ENCODE peak calls at places on chromosomes 3 and 15, in six cellular contexts. L, Z, O, H, X and A are unnamed samples.

GRCh38 chr3:46662771-46663551 is 30.5 kb downstream of the ALS2CL start:
- DNase-seq in L (peak; percentile 36), Z (no peak), O (no peak), H (no peak), X (peak; percentile 85), A (peak; percentile 39)

GRCh38 chr15:25059698-25060471 is 105.1 kb downstream of the SNRPN start:
- DNase-seq in L (no peak), Z (no peak), O (no peak), H (no peak), X (no peak), A (no peak)

GRCh38 chr3:11155341-11156025 is 1.2 kb downstream of the HRH1 start:
- DNase-seq in L (peak; percentile 70), Z (peak; percentile 85), O (peak; percentile 78), H (peak; percentile 74), X (peak; percentile 79), A (peak; percentile 53)

GRCh38 chr15:70358011-70358819 is 260.5 kb upstream of the TLE3 start:
- DNase-seq in L (no peak), Z (no peak), O (no peak), H (no peak), X (no peak), A (no peak)

GRCh38 chr15:90219421-90220141 is 14.2 kb downstream of the CIB1 start:
- DNase-seq in L (no peak), Z (no peak), O (no peak), H (no peak), X (peak; percentile 73), A (no peak)

GRCh38 chr3:154137036-154137435 is 15.8 kb downstream of the ARHGEF26 start:
- DNase-seq in L (no peak), Z (no peak), O (no peak), H (no peak), X (no peak), A (no peak)

GRCh38 chr3:162487138-162487537 is 990.5 kb downstream of the OTOL1 start:
- DNase-seq in L (no peak), Z (peak; percentile 28), O (no peak), H (no peak), X (no peak), A (no peak)

GRCh38 chr3:138818175-138818574 is 16.6 kb downstream of the PIK3CB start:
- DNase-seq in L (no peak), Z (no peak), O (no peak), H (no peak), X (no peak), A (no peak)

GRCh38 chr3:171906951-171907676 is 64.0 kb downstream of the TMEM212 start:
- DNase-seq in L (no peak), Z (no peak), O (no peak), H (no peak), X (no peak), A (peak; percentile 71)

GRCh38 chr3:146818301-146818700 is 213.2 kb upstream of the PLSCR5 start:
- DNase-seq in L (no peak), Z (no peak), O (no peak), H (no peak), X (no peak), A (no peak)

GRCh38 chr3:10322355-10322715 is 1.4 kb upstream of the SEC13 start:
- DNase-seq in L (no peak), Z (peak; percentile 63), O (peak; percentile 28), H (no peak), X (no peak), A (no peak)

GRCh38 chr3:2024713-2025112 is 74.0 kb upstream of the CNTN4 start:
- DNase-seq in L (no peak), Z (no peak), O (no peak), H (no peak), X (no peak), A (no peak)

GRCh38 chr3:46110701-46111493 is 83.6 kb upstream of the XCR1 start:
- DNase-seq in L (peak; percentile 83), Z (peak; percentile 98), O (peak; percentile 42), H (no peak), X (no peak), A (peak; percentile 63)

GRCh38 chr3:187196573-187197094 is 652 bp upstream of the RTP1 start:
- DNase-seq in L (no peak), Z (no peak), O (no peak), H (no peak), X (no peak), A (no peak)

GRCh38 chr3:15812183-15812582 is 14.4 kb upstream of the ANKRD28 start:
- DNase-seq in L (no peak), Z (peak; percentile 66), O (no peak), H (no peak), X (no peak), A (no peak)

GRCh38 chr3:148006508-148006907 is 597.3 kb downstream of the ZIC1 start:
- DNase-seq in L (peak; percentile 95), Z (peak; percentile 38), O (no peak), H (no peak), X (no peak), A (no peak)

GRCh38 chr15:91329914-91330313 is 229.9 kb downstream of the SV2B start:
- DNase-seq in L (no peak), Z (no peak), O (no peak), H (no peak), X (no peak), A (no peak)

GRCh38 chr15:45268135-45268534 is 16.1 kb downstream of the SLC28A2 start:
- DNase-seq in L (no peak), Z (peak; percentile 53), O (peak; percentile 18), H (no peak), X (no peak), A (no peak)

GRCh38 chr15:50353999-50354837 is 780 bp downstream of the GABPB1 start:
- DNase-seq in L (peak; percentile 87), Z (peak; percentile 77), O (peak; percentile 84), H (peak; percentile 72), X (peak; percentile 71), A (peak; percentile 63)

GRCh38 chr3:82938821-82939328 is 1177.4 kb upstream of the GBE1 start:
- DNase-seq in L (no peak), Z (no peak), O (no peak), H (peak; percentile 52), X (peak; percentile 42), A (peak; percentile 65)

GRCh38 chr3:71127463-71128243 is 455.9 kb downstream of the FOXP1 start:
- DNase-seq in L (peak; percentile 83), Z (no peak), O (no peak), H (no peak), X (no peak), A (no peak)

GRCh38 chr15:95266481-95267061 is 1035.2 kb downstream of the MCTP2 start:
- DNase-seq in L (peak; percentile 74), Z (no peak), O (no peak), H (no peak), X (no peak), A (no peak)

GRCh38 chr15:58269455-58270414 is 131.6 kb downstream of the AQP9 start:
- DNase-seq in L (peak; percentile 45), Z (peak; percentile 72), O (peak; percentile 71), H (no peak), X (no peak), A (no peak)

GRCh38 chr3:66428733-66429132 is 72.1 kb downstream of the LRIG1 start:
- DNase-seq in L (peak; percentile 99), Z (peak; percentile 84), O (peak; percentile 85), H (peak; percentile 75), X (peak; percentile 86), A (no peak)

GRCh38 chr3:10342781-10343180 is 21.9 kb upstream of the SEC13 start:
- DNase-seq in L (no peak), Z (no peak), O (no peak), H (no peak), X (peak; percentile 34), A (no peak)

GRCh38 chr15:39494462-39494861 is 86.4 kb upstream of the THBS1 start:
- DNase-seq in L (no peak), Z (no peak), O (no peak), H (no peak), X (no peak), A (no peak)
- H3K4me1 ChIP-seq in L (no peaks in the 10 kb centered on the region), Z (peaks cover 20% of the 10 kb centered on the region), O (no peaks in the 10 kb centered on the region), H (no peaks in the 10 kb centered on the region), X (no peaks in the 10 kb centered on the region), A (no peaks in the 10 kb centered on the region)

GRCh38 chr15:92907229-92907628 is 7.1 kb downstream of the CHD2 start:
- DNase-seq in L (peak; percentile 51), Z (no peak), O (peak; percentile 44), H (no peak), X (no peak), A (no peak)

GRCh38 chr15:92907880-92908279 is 7.8 kb downstream of the CHD2 start:
- DNase-seq in L (peak; percentile 91), Z (peak; percentile 65), O (peak; percentile 78), H (no peak), X (no peak), A (no peak)

GRCh38 chr15:92908369-92909057 is 8.4 kb downstream of the CHD2 start:
- DNase-seq in L (no peak), Z (no peak), O (no peak), H (no peak), X (no peak), A (no peak)

GRCh38 chr15:92909131-92909781 is 9.1 kb downstream of the CHD2 start:
- DNase-seq in L (peak; percentile 74), Z (no peak), O (no peak), H (no peak), X (no peak), A (no peak)

DNA sequence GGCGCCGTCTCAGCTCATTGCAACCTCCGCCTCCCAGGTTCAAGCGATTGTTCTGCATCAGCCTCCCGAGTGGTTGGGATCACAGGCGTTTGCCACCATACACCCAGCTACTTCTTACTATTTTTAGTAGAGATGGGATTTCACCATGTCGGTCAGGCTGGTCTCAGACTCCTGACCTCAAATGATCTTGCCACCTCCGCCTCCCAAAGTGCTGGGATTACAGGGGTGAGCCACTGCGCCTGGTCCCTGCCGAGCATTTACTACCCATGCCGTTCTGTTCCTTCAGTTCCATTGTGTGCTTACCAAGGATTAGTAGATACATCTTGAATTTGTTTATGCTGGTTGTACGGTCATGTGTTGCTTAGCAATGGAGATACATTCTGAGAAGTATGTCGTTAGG is 10.3 kb downstream of the CHD2 start:
- DNase-seq in L (no peak), Z (no peak), O (no peak), H (no peak), X (no peak), A (no peak)
- H3K27ac ChIP-seq in L (peak overlapping the region; percentile 34), Z (no peak overlapping the region), O (no peak overlapping the region), H (no peak overlapping the region), X (peak overlapping the region; percentile 95), A (peak overlapping the region; percentile 53)

GRCh38 chr15:93072011-93072410 is 17.0 kb downstream of the RGMA start:
- DNase-seq in L (peak; percentile 27), Z (no peak), O (no peak), H (no peak), X (no peak), A (no peak)

GRCh38 chr15:93071469-93071891 is 17.5 kb downstream of the RGMA start:
- DNase-seq in L (no peak), Z (no peak), O (no peak), H (peak; percentile 64), X (peak; percentile 58), A (no peak)

GRCh38 chr15:93070901-93071300 is 18.1 kb downstream of the RGMA start:
- DNase-seq in L (no peak), Z (no peak), O (no peak), H (no peak), X (peak; percentile 3), A (no peak)

GRCh38 chr15:93068581-93069199 is 20.3 kb downstream of the RGMA start:
- DNase-seq in L (no peak), Z (no peak), O (no peak), H (no peak), X (peak; percentile 23), A (no peak)

GRCh38 chr15:93070136-93070535 is 18.9 kb downstream of the RGMA start:
- DNase-seq in L (no peak), Z (peak; percentile 30), O (no peak), H (no peak), X (peak; percentile 46), A (no peak)
- H3K4me1 ChIP-seq in L (peaks cover 15% of the 10 kb centered on the region), Z (peaks cover 15% of the 10 kb centered on the region), O (peaks cover 10% of the 10 kb centered on the region), H (no peaks in the 10 kb centered on the region), X (peaks cover 84% of the 10 kb centered on the region), A (peaks cover 20% of the 10 kb centered on the region)

GRCh38 chr3:122679085-122679466 is 1.6 kb upstream of the PARP14 start:
- DNase-seq in L (peak; percentile 47), Z (peak; percentile 92), O (peak; percentile 82), H (peak; percentile 81), X (peak; percentile 84), A (no peak)
- H3K27ac ChIP-seq in L (no peak overlapping the region), Z (no peak overlapping the region), O (peak overlapping the region; percentile 92), H (peak overlapping the region; percentile 76), X (peak overlapping the region; percentile 74), A (peak overlapping the region; percentile 98)